ENCODE peak calls at places on chromosomes 3 and 15, in six cellular contexts. One of them, this sample, is unnamed.

GRCh38 chr3:52829906-52830463 is 487 bp downstream of the ITIH4 start:
- DNase-seq in GM12865: no peak
- DNase-seq in PC-3: peak
- DNase-seq in upper lobe of left lung: no peak
- DNase-seq in neural crest cell: no peak
- DNase-seq in breast epithelium: no peak
- DNase-seq in this sample: no peak

GRCh38 chr3:45606991-45607712 is 12.6 kb downstream of the LIMD1 start:
- DNase-seq in GM12865: no peak
- DNase-seq in PC-3: peak
- DNase-seq in upper lobe of left lung: no peak
- DNase-seq in neural crest cell: no peak
- DNase-seq in breast epithelium: no peak
- DNase-seq in this sample: no peak

GRCh38 chr15:58575045-58575786 is 143.4 kb downstream of the LIPC start:
- DNase-seq in GM12865: no peak
- DNase-seq in PC-3: no peak
- DNase-seq in upper lobe of left lung: no peak
- DNase-seq in neural crest cell: no peak
- DNase-seq in breast epithelium: no peak
- DNase-seq in this sample: no peak

GRCh38 chr3:197352382-197352781 is 54.0 kb upstream of the DLG1 start:
- DNase-seq in GM12865: no peak
- DNase-seq in PC-3: peak
- DNase-seq in upper lobe of left lung: no peak
- DNase-seq in neural crest cell: no peak
- DNase-seq in breast epithelium: no peak
- DNase-seq in this sample: no peak

GRCh38 chr3:107216711-107217110 is 160.5 kb upstream of the CCDC54 start:
- DNase-seq in GM12865: no peak
- DNase-seq in PC-3: peak
- DNase-seq in upper lobe of left lung: no peak
- DNase-seq in neural crest cell: no peak
- DNase-seq in breast epithelium: no peak
- DNase-seq in this sample: no peak

GRCh38 chr3:52245322-52246263 is at the start of gene PPM1M:
- DNase-seq in GM12865: peak
- DNase-seq in PC-3: peak
- DNase-seq in upper lobe of left lung: peak
- DNase-seq in neural crest cell: no peak
- DNase-seq in breast epithelium: no peak
- DNase-seq in this sample: peak

GRCh38 chr15:25671132-25671531 is 192.0 kb downstream of the ATP10A start:
- DNase-seq in GM12865: no peak
- DNase-seq in PC-3: no peak
- DNase-seq in upper lobe of left lung: no peak
- DNase-seq in neural crest cell: no peak
- DNase-seq in breast epithelium: no peak
- DNase-seq in this sample: no peak

GRCh38 chr15:90412356-90413194 is 24.5 kb downstream of the IQGAP1 start:
- DNase-seq in GM12865: peak
- DNase-seq in PC-3: peak
- DNase-seq in upper lobe of left lung: peak
- DNase-seq in neural crest cell: no peak
- DNase-seq in breast epithelium: peak
- DNase-seq in this sample: no peak

GRCh38 chr3:187744169-187745151 is 808 bp downstream of the BCL6 start:
- DNase-seq in GM12865: no peak
- DNase-seq in PC-3: peak
- DNase-seq in upper lobe of left lung: peak
- DNase-seq in neural crest cell: peak
- DNase-seq in breast epithelium: peak
- DNase-seq in this sample: no peak

GRCh38 chr3:183515968-183516851 is 39.3 kb downstream of the KLHL6 start:
- DNase-seq in GM12865: peak
- DNase-seq in PC-3: no peak
- DNase-seq in upper lobe of left lung: peak
- DNase-seq in neural crest cell: no peak
- DNase-seq in breast epithelium: no peak
- DNase-seq in this sample: peak

GRCh38 chr15:57296473-57297162 is 79.7 kb upstream of the CGNL1 start:
- DNase-seq in GM12865: no peak
- DNase-seq in PC-3: no peak
- DNase-seq in upper lobe of left lung: no peak
- DNase-seq in neural crest cell: no peak
- DNase-seq in breast epithelium: no peak
- DNase-seq in this sample: no peak

GRCh38 chr3:127141921-127142730 is 50.8 kb upstream of the PRR23E start:
- DNase-seq in GM12865: no peak
- DNase-seq in PC-3: peak
- DNase-seq in upper lobe of left lung: peak
- DNase-seq in neural crest cell: no peak
- DNase-seq in breast epithelium: no peak
- DNase-seq in this sample: no peak

GRCh38 chr3:65713016-65713415 is 325.7 kb downstream of the MAGI1 start:
- DNase-seq in GM12865: no peak
- DNase-seq in PC-3: no peak
- DNase-seq in upper lobe of left lung: no peak
- DNase-seq in neural crest cell: peak
- DNase-seq in breast epithelium: no peak
- DNase-seq in this sample: no peak

DNA sequence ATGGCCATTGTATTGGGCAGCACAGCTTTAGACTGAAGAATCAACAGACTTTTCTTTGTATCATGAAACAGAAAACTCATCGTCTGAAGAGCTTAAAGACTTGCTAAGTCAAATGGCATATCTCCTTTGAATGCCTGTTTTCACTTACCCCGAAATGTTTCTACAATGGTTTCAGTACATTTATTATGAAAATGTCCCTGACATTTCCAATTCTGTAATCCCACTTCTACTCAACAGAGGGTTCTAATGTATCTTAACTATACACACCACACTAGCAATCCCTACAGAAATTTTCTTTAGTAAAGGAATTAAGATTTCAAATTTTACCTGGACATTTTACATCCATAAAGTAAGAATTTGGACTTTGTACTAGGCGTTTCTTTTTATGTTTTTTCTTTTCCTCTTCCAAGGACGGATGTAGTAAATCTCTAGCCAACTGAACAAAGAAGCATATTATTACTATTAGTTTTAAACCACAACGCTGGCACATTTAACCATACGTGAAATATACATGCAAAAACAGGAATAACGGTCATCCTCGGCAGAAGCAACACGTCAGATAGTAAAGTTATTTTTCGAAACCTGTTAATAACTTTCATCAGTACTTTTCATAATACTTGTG is 1.1 kb downstream of the RPS27L start:
- DNase-seq in GM12865: peak
- DNase-seq in PC-3: peak
- DNase-seq in upper lobe of left lung: no peak
- DNase-seq in neural crest cell: no peak
- DNase-seq in breast epithelium: no peak
- DNase-seq in this sample: no peak
- TF ChIP-seq CTCF in GM12865: no peak
- TF ChIP-seq CTCF in PC-3: no peak
- TF ChIP-seq CTCF in upper lobe of left lung: no peak
- TF ChIP-seq CTCF in neural crest cell: no peak
- TF ChIP-seq CTCF in breast epithelium: no peak
- TF ChIP-seq CTCF in this sample: no peak

GRCh38 chr3:151009981-151010380 is 37.5 kb upstream of the CLRN1 start:
- DNase-seq in GM12865: no peak
- DNase-seq in PC-3: no peak
- DNase-seq in upper lobe of left lung: no peak
- DNase-seq in neural crest cell: no peak
- DNase-seq in breast epithelium: no peak
- DNase-seq in this sample: no peak
- TF ChIP-seq CTCF in GM12865: no peak
- TF ChIP-seq CTCF in PC-3: no peak
- TF ChIP-seq CTCF in upper lobe of left lung: no peak
- TF ChIP-seq CTCF in neural crest cell: no peak
- TF ChIP-seq CTCF in breast epithelium: no peak
- TF ChIP-seq CTCF in this sample: no peak

GRCh38 chr3:150581174-150581573 is 21.9 kb upstream of the SELENOT start:
- DNase-seq in GM12865: no peak
- DNase-seq in PC-3: no peak
- DNase-seq in upper lobe of left lung: no peak
- DNase-seq in neural crest cell: no peak
- DNase-seq in breast epithelium: no peak
- DNase-seq in this sample: no peak

GRCh38 chr3:150582620-150583019 is 20.5 kb upstream of the SELENOT start:
- DNase-seq in GM12865: peak
- DNase-seq in PC-3: no peak
- DNase-seq in upper lobe of left lung: no peak
- DNase-seq in neural crest cell: no peak
- DNase-seq in breast epithelium: no peak
- DNase-seq in this sample: no peak

GRCh38 chr3:150583028-150583427 is 20.1 kb upstream of the SELENOT start:
- DNase-seq in GM12865: peak
- DNase-seq in PC-3: no peak
- DNase-seq in upper lobe of left lung: no peak
- DNase-seq in neural crest cell: no peak
- DNase-seq in breast epithelium: no peak
- DNase-seq in this sample: peak

DNA sequence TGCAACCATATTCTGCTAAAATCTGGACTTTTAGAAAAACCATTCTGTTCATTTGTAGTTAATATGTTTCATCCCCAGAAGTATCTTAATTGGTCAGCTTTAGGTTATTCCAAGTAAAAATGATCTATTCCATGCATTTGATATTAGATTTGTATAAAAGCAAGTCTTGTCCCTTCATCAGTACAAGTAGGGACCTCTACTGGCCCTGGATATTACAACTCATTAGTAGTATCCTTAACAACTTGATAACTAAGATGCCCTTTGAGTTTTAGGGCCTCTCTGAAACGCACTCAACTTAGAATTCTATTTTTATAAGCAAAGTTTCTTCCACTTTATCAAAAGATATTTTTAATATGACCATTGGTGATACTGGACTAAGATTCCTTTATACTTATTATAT is 25.3 kb upstream of the SELENOT start:
- DNase-seq in GM12865: no peak
- DNase-seq in PC-3: peak
- DNase-seq in upper lobe of left lung: no peak
- DNase-seq in neural crest cell: no peak
- DNase-seq in breast epithelium: no peak
- DNase-seq in this sample: no peak
- TF ChIP-seq CTCF in GM12865: no peak
- TF ChIP-seq CTCF in PC-3: peak
- TF ChIP-seq CTCF in upper lobe of left lung: no peak
- TF ChIP-seq CTCF in neural crest cell: no peak
- TF ChIP-seq CTCF in breast epithelium: no peak
- TF ChIP-seq CTCF in this sample: no peak

GRCh38 chr15:97061392-97061791 is 730.9 kb downstream of the NR2F2 start:
- DNase-seq in GM12865: no peak
- DNase-seq in PC-3: no peak
- DNase-seq in upper lobe of left lung: no peak
- DNase-seq in neural crest cell: no peak
- DNase-seq in breast epithelium: no peak
- DNase-seq in this sample: no peak
- TF ChIP-seq CTCF in GM12865: no peak
- TF ChIP-seq CTCF in PC-3: no peak
- TF ChIP-seq CTCF in upper lobe of left lung: no peak
- TF ChIP-seq CTCF in neural crest cell: no peak
- TF ChIP-seq CTCF in breast epithelium: no peak
- TF ChIP-seq CTCF in this sample: no peak

GRCh38 chr3:155282416-155283091 is 10.9 kb downstream of the STRIT1 start:
- DNase-seq in GM12865: no peak
- DNase-seq in PC-3: peak
- DNase-seq in upper lobe of left lung: no peak
- DNase-seq in neural crest cell: no peak
- DNase-seq in breast epithelium: no peak
- DNase-seq in this sample: no peak

GRCh38 chr3:155283092-155284056 is 10.1 kb downstream of the STRIT1 start:
- DNase-seq in GM12865: no peak
- DNase-seq in PC-3: peak
- DNase-seq in upper lobe of left lung: no peak
- DNase-seq in neural crest cell: no peak
- DNase-seq in breast epithelium: no peak
- DNase-seq in this sample: no peak

GRCh38 chr3:155285936-155286335 is 7.5 kb downstream of the STRIT1 start:
- DNase-seq in GM12865: no peak
- DNase-seq in PC-3: no peak
- DNase-seq in upper lobe of left lung: no peak
- DNase-seq in neural crest cell: no peak
- DNase-seq in breast epithelium: no peak
- DNase-seq in this sample: no peak

GRCh38 chr3:155286745-155287144 is 6.7 kb downstream of the STRIT1 start:
- DNase-seq in GM12865: no peak
- DNase-seq in PC-3: no peak
- DNase-seq in upper lobe of left lung: no peak
- DNase-seq in neural crest cell: no peak
- DNase-seq in breast epithelium: no peak
- DNase-seq in this sample: no peak

DNA sequence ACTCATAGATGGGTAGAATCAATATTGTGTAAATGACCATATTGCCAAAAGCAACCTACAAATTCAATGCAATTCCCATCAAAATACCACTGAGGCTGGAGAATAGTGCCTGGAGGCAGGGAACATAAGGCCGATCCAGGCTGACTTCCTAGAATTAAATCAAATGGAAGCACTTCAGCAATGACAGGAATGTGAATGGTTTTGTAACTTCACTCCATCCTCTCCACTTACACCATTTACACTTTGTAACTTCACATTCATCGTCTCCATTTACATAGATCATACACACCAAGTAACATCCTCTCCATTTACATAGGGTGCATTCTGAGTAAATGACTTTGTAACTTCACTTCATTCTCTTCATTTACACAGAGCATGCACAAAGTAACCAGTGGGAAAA is 11.6 kb downstream of the STRIT1 start:
- DNase-seq in GM12865: no peak
- DNase-seq in PC-3: no peak
- DNase-seq in upper lobe of left lung: no peak
- DNase-seq in neural crest cell: no peak
- DNase-seq in breast epithelium: no peak
- DNase-seq in this sample: no peak
- TF ChIP-seq CTCF in GM12865: no peak
- TF ChIP-seq CTCF in PC-3: no peak
- TF ChIP-seq CTCF in upper lobe of left lung: no peak
- TF ChIP-seq CTCF in neural crest cell: no peak
- TF ChIP-seq CTCF in breast epithelium: no peak
- TF ChIP-seq CTCF in this sample: no peak

DNA sequence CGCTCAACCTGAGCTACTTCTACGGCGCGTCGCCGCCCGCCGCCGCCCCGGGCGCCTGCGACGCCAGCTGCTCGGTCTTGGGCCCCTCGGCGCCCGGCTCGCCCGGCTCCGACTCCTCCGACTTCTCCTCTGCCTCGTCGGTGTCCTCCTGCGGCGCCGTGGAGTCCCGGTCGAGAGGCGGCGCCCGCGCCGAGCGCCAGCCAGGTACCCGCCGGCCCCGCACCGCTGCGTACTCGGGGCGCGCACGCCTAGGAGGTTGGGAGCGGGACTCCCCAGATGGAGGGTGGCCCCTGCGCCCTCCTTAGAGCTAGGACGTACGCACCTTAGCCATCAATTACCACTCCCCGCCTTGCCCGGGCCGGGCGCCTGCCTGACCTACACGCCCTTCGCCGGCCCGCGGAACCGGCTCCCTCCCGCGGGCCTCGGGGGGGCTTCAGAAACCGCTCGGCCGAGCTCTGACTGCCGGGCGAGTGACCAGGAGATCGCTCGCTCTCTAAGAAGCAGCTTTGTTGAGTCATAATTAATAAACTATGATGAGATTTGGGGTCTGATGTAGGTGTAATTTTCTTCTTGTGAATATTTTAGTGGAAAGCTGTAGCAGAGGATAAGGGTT is 506 bp downstream of the NFKBIZ start:
- DNase-seq in GM12865: peak
- DNase-seq in PC-3: peak
- DNase-seq in upper lobe of left lung: no peak
- DNase-seq in neural crest cell: no peak
- DNase-seq in breast epithelium: no peak
- DNase-seq in this sample: no peak
- TF ChIP-seq CTCF in GM12865: no peak
- TF ChIP-seq CTCF in PC-3: peak
- TF ChIP-seq CTCF in upper lobe of left lung: no peak
- TF ChIP-seq CTCF in neural crest cell: peak
- TF ChIP-seq CTCF in breast epithelium: no peak
- TF ChIP-seq CTCF in this sample: peak